ENCODE peak calls at places on chromosome 13, in four cellular contexts. R, G, V and U are unnamed samples.

GRCh38 chr13:111914241-111915103 is 152.5 kb upstream of the SOX1 start:
- DNase-seq in G (no peak), V (no peak), R (no peak), U (no peak)

GRCh38 chr13:94710881-94711560 is 1.3 kb downstream of the SOX21 start:
- DNase-seq in V (no peak), G (no peak), R (peak), U (no peak)

GRCh38 chr13:33372251-33372919 is 86.8 kb upstream of the STARD13 start:
- DNase-seq in R (no peak), G (no peak), V (no peak), U (no peak)

GRCh38 chr13:35496011-35496410 is 19.5 kb upstream of the MAB21L1 start:
- DNase-seq in G (no peak), R (no peak), V (no peak), U (no peak)

GRCh38 chr13:99971576-99972189 is at the start of gene ZIC5:
- DNase-seq in R (peak), V (no peak), G (no peak), U (no peak)

GRCh38 chr13:64074989-64075474 is 2659.4 kb upstream of the PCDH20 start:
- DNase-seq in R (no peak), G (no peak), V (no peak), U (no peak)

GRCh38 chr13:50951366-50951765 is 41.8 kb downstream of the RNASEH2B start:
- DNase-seq in R (no peak), G (no peak), V (no peak), U (no peak)

GRCh38 chr13:110250258-110250891 is 56.6 kb downstream of the COL4A1 start:
- DNase-seq in G (no peak), V (peak), R (no peak), U (peak)

GRCh38 chr13:48629282-48629681 is 24.4 kb upstream of the CYSLTR2 start:
- DNase-seq in R (no peak), G (no peak), V (no peak), U (no peak)

GRCh38 chr13:114339779-114340534 is 25.7 kb downstream of the CHAMP1 start:
- DNase-seq in V (peak), R (peak), G (no peak), U (no peak)

GRCh38 chr13:30580852-30581502 is 36.7 kb upstream of the USPL1 start:
- DNase-seq in R (no peak), G (no peak), V (no peak), U (no peak)

GRCh38 chr13:71056581-71056980 is 810.4 kb downstream of the DACH1 start:
- DNase-seq in V (no peak), R (no peak), G (no peak), U (no peak)

GRCh38 chr13:67096418-67096817 is 133.7 kb downstream of the PCDH9 start:
- DNase-seq in R (no peak), V (no peak), G (no peak), U (no peak)

GRCh38 chr13:99380921-99381645 is 73.9 kb upstream of the GPR183 start:
- DNase-seq in V (no peak), G (no peak), R (no peak), U (no peak)

GRCh38 chr13:90947976-90948375 is 399.5 kb upstream of the MIR17HG start:
- DNase-seq in G (no peak), V (no peak), R (no peak), U (no peak)

GRCh38 chr13:110216403-110217041 is 90.4 kb downstream of the COL4A1 start:
- DNase-seq in G (no peak), V (no peak), R (no peak), U (peak)

GRCh38 chr13:47945738-47946137 is 55.3 kb downstream of the SUCLA2 start:
- DNase-seq in G (no peak), V (no peak), R (no peak), U (no peak)

GRCh38 chr13:94014461-94014860 is 465.0 kb downstream of the DCT start:
- DNase-seq in V (no peak), G (no peak), R (no peak), U (no peak)

GRCh38 chr13:99495478-99496321 is 5.6 kb upstream of the TM9SF2 start:
- DNase-seq in G (no peak), V (no peak), R (no peak), U (no peak)

GRCh38 chr13:33230178-33230881 is 55.2 kb downstream of the STARD13 start:
- DNase-seq in V (no peak), G (no peak), R (no peak), U (no peak)

GRCh38 chr13:105452895-105453294 is 1082.6 kb downstream of the EFNB2 start:
- DNase-seq in R (no peak), V (no peak), G (no peak), U (no peak)

GRCh38 chr13:26473571-26474230 is 83.8 kb upstream of the WASF3 start:
- DNase-seq in G (no peak), V (no peak), R (no peak), U (no peak)

GRCh38 chr13:85013006-85013405 is 786.2 kb downstream of the SLITRK6 start:
- DNase-seq in V (no peak), R (no peak), G (no peak), U (no peak)

GRCh38 chr13:96988441-96988840 is 5.8 kb downstream of the OXGR1 start:
- DNase-seq in G (no peak), R (no peak), V (no peak), U (no peak)

GRCh38 chr13:110412132-110412912 is 105.2 kb downstream of the COL4A2 start:
- DNase-seq in R (peak), V (peak), G (no peak), U (peak)

GRCh38 chr13:50448535-50448981 is 394.9 kb downstream of the DLEU7 start:
- DNase-seq in V (no peak), G (no peak), R (no peak), U (no peak)

GRCh38 chr13:73937420-73937819 is 196.8 kb downstream of the KLF12 start:
- DNase-seq in R (no peak), G (no peak), V (no peak), U (no peak)

GRCh38 chr13:31242342-31242741 is 42.6 kb downstream of the B3GLCT start:
- DNase-seq in V (no peak), R (no peak), G (no peak), U (no peak)

GRCh38 chr13:34696741-34697140 is 245.3 kb upstream of the NBEA start:
- DNase-seq in G (no peak), V (no peak), R (no peak), U (no peak)

GRCh38 chr13:66562054-66562453 is 668.1 kb downstream of the PCDH9 start:
- DNase-seq in R (no peak), G (no peak), V (no peak), U (no peak)

GRCh38 chr13:77299587-77299986 is 27.3 kb downstream of the MYCBP2 start:
- DNase-seq in V (no peak), R (no peak), G (no peak), U (no peak)

GRCh38 chr13:46748300-46748699 is 48.7 kb downstream of the ESD start:
- DNase-seq in R (no peak), V (no peak), G (no peak), U (no peak)

GRCh38 chr13:29543230-29544215 is 52.0 kb downstream of the SLC7A1 start:
- DNase-seq in V (no peak), R (no peak), G (no peak), U (no peak)

GRCh38 chr13:30121666-30122065 is 185.7 kb downstream of the KATNAL1 start:
- DNase-seq in R (no peak), V (no peak), G (no peak), U (no peak)

GRCh38 chr13:109989155-109989554 is 202.8 kb upstream of the IRS2 start:
- DNase-seq in V (no peak), R (no peak), G (no peak), U (no peak)

GRCh38 chr13:94758571-94758970 is 46.2 kb upstream of the SOX21 start:
- DNase-seq in V (no peak), R (no peak), G (no peak), U (no peak)

GRCh38 chr13:34247596-34247995 is 429.6 kb downstream of the RFC3 start:
- DNase-seq in V (no peak), G (no peak), R (no peak), U (no peak)

GRCh38 chr13:102836471-102836870 is 9.4 kb upstream of the ERCC5 start:
- DNase-seq in R (no peak), G (no peak), V (no peak), U (no peak)
- TF ChIP-seq POLR2A in R (no peak), G (no peak), V (no peak), U (no peak)

GRCh38 chr13:75760182-75760981 is 124.3 kb downstream of the LMO7 start:
- DNase-seq in R (peak), V (peak), G (no peak), U (peak)
- TF ChIP-seq POLR2A in R (no peak), V (no peak), G (peak), U (no peak)

DNA sequence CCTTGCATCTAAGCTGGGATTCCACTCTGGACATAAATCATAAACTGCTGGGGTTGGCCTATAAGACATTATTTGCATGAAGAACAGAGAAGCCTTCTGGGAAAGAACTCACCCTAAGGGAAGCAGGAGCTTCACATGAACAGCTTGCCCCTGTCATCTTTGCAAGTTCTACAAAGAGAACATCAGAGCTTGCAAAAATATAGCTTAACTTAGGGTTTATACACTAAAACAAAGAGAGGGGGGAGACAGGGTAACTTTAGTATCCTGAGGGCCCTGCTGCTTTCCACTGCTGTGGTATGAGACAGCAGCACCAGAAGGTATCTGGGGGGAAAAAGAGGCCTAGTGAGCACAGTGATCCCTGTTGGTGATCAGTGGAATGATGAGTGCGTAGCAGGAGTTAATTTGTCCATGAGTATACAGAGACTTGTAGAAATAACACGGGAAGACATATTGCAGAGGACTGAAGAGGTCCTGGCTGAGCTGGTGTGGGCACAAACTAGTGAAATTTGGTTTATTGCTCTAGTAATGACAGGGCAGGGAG is 116.1 kb upstream of the TSC22D1 start:
- DNase-seq in G (no peak), R (no peak), V (no peak), U (no peak)
- TF ChIP-seq POLR2A in G (no peak), R (peak), V (no peak), U (no peak)

GRCh38 chr13:23639672-23640275 is 69.6 kb downstream of the TNFRSF19 start:
- DNase-seq in R (no peak), V (no peak), G (no peak), U (no peak)
- TF ChIP-seq POLR2A in R (no peak), V (no peak), G (no peak), U (no peak)

DNA sequence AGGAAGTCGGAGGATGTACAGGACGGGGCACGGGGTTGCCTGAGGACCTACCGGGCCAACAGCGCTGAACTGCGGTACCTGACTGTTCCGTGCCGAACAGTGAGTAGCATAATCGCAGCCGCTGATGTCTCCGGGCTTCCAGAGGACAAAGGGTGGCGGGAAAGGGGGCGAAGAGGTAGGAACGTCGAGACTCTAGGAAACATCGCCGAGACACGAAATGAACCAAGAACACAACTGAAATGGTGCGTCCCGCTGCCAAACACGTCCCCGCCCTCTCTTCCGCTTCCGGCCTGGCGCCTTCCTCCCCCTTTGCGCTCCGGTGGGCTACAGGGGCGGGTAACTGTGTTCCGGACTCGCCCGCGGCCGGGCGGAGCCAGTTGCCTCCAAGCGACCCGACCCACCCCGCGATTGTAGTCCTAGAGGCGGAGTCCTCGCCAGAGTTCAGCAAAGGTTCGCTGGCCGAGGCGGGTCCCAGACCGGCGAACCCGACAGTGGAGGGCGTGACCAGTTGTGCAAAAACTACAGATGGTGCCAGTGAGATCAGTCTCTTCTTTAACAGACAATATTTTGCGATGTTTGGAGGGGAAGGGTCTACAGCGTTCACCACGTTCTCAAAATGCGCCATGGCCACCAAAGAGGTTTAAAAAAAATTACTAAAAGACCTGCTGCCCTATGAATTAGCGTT is at the start of gene MRPS31:
- DNase-seq in G (peak), V (peak), R (peak), U (peak)
- TF ChIP-seq POLR2A in G (peak), V (peak), R (peak), U (peak)

DNA sequence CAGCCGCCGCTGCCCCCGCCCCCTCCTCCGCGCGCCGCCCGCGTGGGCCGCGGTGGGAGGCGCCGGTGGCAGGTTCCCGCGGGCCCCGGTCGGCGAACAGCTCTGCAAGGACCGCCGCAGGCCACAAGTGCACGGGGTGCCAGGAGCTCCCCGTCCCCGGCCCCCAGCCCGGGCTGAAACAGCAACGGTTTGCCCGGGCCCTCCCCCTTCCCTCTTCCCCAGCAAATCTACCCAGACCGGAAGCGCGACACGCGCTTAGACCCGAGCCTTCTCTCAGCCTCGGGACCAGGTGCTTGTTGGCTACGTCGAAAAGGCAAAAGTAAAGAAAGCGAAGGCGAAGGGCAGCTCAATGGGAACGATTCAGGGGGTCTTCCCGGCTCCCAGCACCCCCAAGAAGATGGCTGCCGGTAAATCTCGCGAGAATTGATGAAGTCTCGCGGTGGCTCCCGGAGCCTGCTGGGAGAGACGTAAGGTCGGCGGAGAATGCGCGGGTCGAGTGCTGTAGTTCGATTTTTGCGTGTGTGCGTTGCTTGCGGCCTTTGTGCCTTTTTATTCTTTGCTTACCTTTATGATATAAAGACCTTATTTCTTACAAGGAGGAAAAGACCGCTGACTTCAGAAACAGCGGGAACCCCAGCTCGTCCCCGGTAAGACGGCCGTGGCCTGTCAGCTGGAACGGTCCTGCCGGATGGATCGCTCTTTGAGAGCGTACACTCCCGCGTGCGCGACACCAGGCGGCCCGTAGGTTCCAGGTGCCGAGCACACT is at the start of gene RBM26:
- DNase-seq in G (peak), R (peak), V (peak), U (peak)
- TF ChIP-seq POLR2A in G (peak), R (peak), V (peak), U (peak)

DNA sequence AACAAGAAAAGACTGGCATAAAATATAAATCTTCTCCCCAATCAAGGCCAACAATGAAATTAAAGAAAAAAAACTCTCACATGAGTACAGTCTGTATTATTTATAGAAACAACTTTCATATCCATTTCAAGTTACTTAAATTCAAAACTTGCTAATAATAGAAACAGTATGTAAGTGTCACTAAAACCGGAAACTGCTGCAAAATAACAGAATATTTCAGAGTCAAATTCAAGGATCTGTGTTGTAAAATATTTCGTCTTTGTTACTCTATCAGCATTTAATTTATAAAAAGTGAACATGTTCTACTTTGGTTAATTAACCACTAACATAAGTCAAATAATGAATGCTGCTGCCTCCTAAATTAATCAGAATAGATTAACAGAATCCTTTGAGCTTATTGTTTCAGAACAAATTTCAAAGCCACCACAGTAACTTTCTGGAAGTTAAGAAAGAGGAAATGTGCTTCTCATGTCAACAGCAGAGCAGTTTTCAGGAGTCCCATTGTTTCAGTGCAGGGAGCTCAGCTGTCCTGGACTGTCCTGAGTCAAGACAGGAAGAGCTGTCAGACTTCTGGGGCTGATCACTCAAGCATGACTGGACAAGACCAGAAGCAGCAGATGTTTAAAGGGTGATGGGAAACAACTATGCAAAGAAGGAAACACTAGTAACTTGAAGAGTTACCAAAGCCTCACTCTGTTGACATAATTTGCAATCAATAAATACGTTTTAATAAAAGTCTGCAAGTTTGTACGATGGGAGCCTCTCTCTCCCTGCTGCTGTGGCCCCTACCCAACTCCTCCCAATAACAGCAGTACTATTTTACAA is 76.9 kb downstream of the FOXO1 start:
- DNase-seq in G (no peak), V (peak), R (no peak), U (peak)
- TF ChIP-seq POLR2A in G (no peak), V (no peak), R (no peak), U (no peak)

DNA sequence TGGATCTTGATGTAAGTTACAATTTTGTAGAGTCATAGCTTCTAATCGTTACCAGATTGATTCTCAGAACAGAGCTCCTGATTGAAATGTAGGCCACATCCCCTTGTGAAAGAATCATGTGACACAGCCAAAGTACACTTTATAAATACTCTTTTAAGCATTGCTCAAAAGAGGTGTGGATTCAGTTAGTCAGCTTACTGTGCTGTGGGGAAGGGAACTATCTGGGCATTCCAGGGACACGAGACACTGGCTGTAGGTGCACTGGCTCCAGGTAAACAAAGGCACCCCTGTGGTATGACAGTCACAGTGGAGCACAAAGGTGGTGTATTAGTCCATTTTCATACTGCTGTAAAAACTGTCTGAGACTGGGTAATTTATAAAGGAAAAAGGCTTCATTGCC is 222.8 kb downstream of the LIG4 start:
- DNase-seq in G (no peak), V (no peak), R (no peak), U (no peak)
- TF ChIP-seq POLR2A in G (no peak), V (no peak), R (no peak), U (no peak)